ENCODE peak calls at places on chromosomes 11 and 22, in ten cellular contexts. C is HCT116, S is K562, D is GM23338, Z is stomach, I is breast epithelium, H is GM12878, J is HepG2, R is GM12891, K is transverse colon. U is an unnamed sample.

GRCh38 chr11:72446929-72447753 is 12.8 kb upstream of the CLPB start:
- DNase-seq in C (peak), S (peak), D (peak), Z (no peak), I (no peak), H (no peak), J (peak), R (no peak), K (no peak), U (no peak)

GRCh38 chr11:133800666-133801065 is 44.6 kb downstream of the SPATA19 start:
- DNase-seq in C (no peak), S (no peak), D (no peak), Z (no peak), I (no peak), H (no peak), J (no peak), R (no peak), K (no peak), U (no peak)

GRCh38 chr11:23192256-23192655 is 332.0 kb upstream of the CCDC179 start:
- DNase-seq in C (no peak), S (no peak), D (no peak), Z (no peak), I (no peak), H (no peak), J (no peak), R (no peak), K (no peak), U (no peak)

GRCh38 chr11:86408845-86409244 is 34.2 kb downstream of the CCDC81 start:
- DNase-seq in C (no peak), S (no peak), D (no peak), Z (no peak), I (no peak), H (no peak), J (no peak), R (no peak), K (no peak), U (no peak)

GRCh38 chr22:40482391-40482790 is 112.0 kb downstream of the SGSM3 start:
- DNase-seq in C (no peak), S (no peak), D (no peak), Z (no peak), I (no peak), H (no peak), J (no peak), R (no peak), K (no peak), U (no peak)

GRCh38 chr11:15057352-15057751 is 16.0 kb upstream of the CALCB start:
- DNase-seq in C (no peak), S (no peak), D (no peak), Z (no peak), I (no peak), H (no peak), J (no peak), R (no peak), K (no peak), U (no peak)

GRCh38 chr11:14974723-14975587 is 2.8 kb upstream of the CALCA start:
- DNase-seq in C (peak), S (peak), D (peak), Z (peak), I (no peak), H (no peak), J (peak), R (no peak), K (peak), U (no peak)

GRCh38 chr11:85848556-85848955 is 6.6 kb upstream of the CCDC83 start:
- DNase-seq in C (no peak), S (no peak), D (no peak), Z (no peak), I (no peak), H (no peak), J (no peak), R (no peak), K (no peak), U (no peak)

GRCh38 chr11:122851366-122852011 is 13.2 kb downstream of the CRTAM start:
- DNase-seq in C (no peak), S (no peak), D (no peak), Z (no peak), I (no peak), H (no peak), J (no peak), R (no peak), K (no peak), U (no peak)

GRCh38 chr22:29348956-29349355 is 33.5 kb upstream of the RASL10A start:
- DNase-seq in C (no peak), S (no peak), D (no peak), Z (no peak), I (no peak), H (no peak), J (no peak), R (no peak), K (no peak), U (no peak)

GRCh38 chr22:49352361-49353169 is 475.1 kb downstream of the BRD1 start:
- DNase-seq in C (no peak), S (no peak), D (no peak), Z (peak), I (peak), H (no peak), J (no peak), R (no peak), K (no peak), U (no peak)

GRCh38 chr11:131815631-131816030 is 445.2 kb downstream of the NTM start:
- DNase-seq in C (no peak), S (no peak), D (peak), Z (no peak), I (no peak), H (no peak), J (no peak), R (no peak), K (no peak), U (peak)

GRCh38 chr11:23021287-23021863 is 161.1 kb upstream of the CCDC179 start:
- DNase-seq in C (no peak), S (peak), D (peak), Z (peak), I (no peak), H (no peak), J (peak), R (peak), K (peak), U (no peak)

GRCh38 chr11:70073188-70073817 is 4.8 kb upstream of the ANO1 start:
- DNase-seq in C (no peak), S (no peak), D (peak), Z (no peak), I (no peak), H (no peak), J (no peak), R (no peak), K (no peak), U (peak)

GRCh38 chr22:20440637-20441591 is 3.3 kb upstream of the SCARF2 start:
- DNase-seq in C (no peak), S (no peak), D (no peak), Z (no peak), I (no peak), H (no peak), J (no peak), R (no peak), K (no peak), U (peak)

GRCh38 chr11:76244311-76245061 is 38.2 kb upstream of the WNT11 start:
- DNase-seq in C (no peak), S (no peak), D (no peak), Z (no peak), I (no peak), H (no peak), J (no peak), R (no peak), K (no peak), U (no peak)

GRCh38 chr11:68020575-68020974 is 9.9 kb upstream of the NDUFS8 start:
- DNase-seq in C (no peak), S (no peak), D (peak), Z (peak), I (no peak), H (no peak), J (no peak), R (no peak), K (no peak), U (peak)

GRCh38 chr11:19432370-19433163 is 191.8 kb upstream of the E2F8 start:
- DNase-seq in C (no peak), S (no peak), D (peak), Z (no peak), I (no peak), H (peak), J (no peak), R (no peak), K (peak), U (no peak)

GRCh38 chr11:73295259-73295995 is 12.6 kb upstream of the ARHGEF17 start:
- DNase-seq in C (peak), S (peak), D (peak), Z (peak), I (no peak), H (peak), J (peak), R (peak), K (peak), U (peak)

GRCh38 chr11:35649984-35650383 is 12.6 kb upstream of the TRIM44 start:
- DNase-seq in C (no peak), S (no peak), D (no peak), Z (no peak), I (no peak), H (no peak), J (no peak), R (no peak), K (no peak), U (no peak)

GRCh38 chr22:30439836-30440235 is 14.3 kb downstream of the MTFP1 start:
- DNase-seq in C (no peak), S (no peak), D (no peak), Z (no peak), I (no peak), H (no peak), J (no peak), R (no peak), K (no peak), U (peak)

GRCh38 chr11:12502950-12503579 is 125.7 kb downstream of the PARVA start:
- DNase-seq in C (no peak), S (no peak), D (no peak), Z (no peak), I (no peak), H (no peak), J (no peak), R (no peak), K (no peak), U (no peak)

GRCh38 chr11:12746593-12747097 is 72.4 kb downstream of the TEAD1 start:
- DNase-seq in C (peak), S (peak), D (peak), Z (no peak), I (no peak), H (no peak), J (peak), R (no peak), K (no peak), U (peak)

GRCh38 chr11:114247070-114247789 is 49.0 kb upstream of the NNMT start:
- DNase-seq in C (no peak), S (no peak), D (no peak), Z (no peak), I (no peak), H (no peak), J (no peak), R (no peak), K (no peak), U (no peak)

GRCh38 chr11:69711824-69712801 is 8.3 kb upstream of the FGF19 start:
- DNase-seq in C (peak), S (no peak), D (peak), Z (no peak), I (no peak), H (no peak), J (no peak), R (no peak), K (no peak), U (no peak)

GRCh38 chr11:77259681-77260080 is 41.8 kb downstream of the GDPD4 start:
- DNase-seq in C (no peak), S (no peak), D (no peak), Z (no peak), I (no peak), H (no peak), J (no peak), R (no peak), K (no peak), U (no peak)

GRCh38 chr11:78212586-78213371 is 24.1 kb downstream of the USP35 start:
- DNase-seq in C (no peak), S (no peak), D (no peak), Z (no peak), I (peak), H (no peak), J (no peak), R (no peak), K (no peak), U (no peak)

GRCh38 chr11:18727499-18728236 is 1.7 kb upstream of the IGSF22 start:
- DNase-seq in C (peak), S (peak), D (peak), Z (no peak), I (no peak), H (no peak), J (peak), R (peak), K (peak), U (no peak)

GRCh38 chr11:62546244-62546936 is at the start of gene AHNAK:
- DNase-seq in C (no peak), S (peak), D (peak), Z (peak), I (peak), H (no peak), J (no peak), R (no peak), K (peak), U (peak)

DNA sequence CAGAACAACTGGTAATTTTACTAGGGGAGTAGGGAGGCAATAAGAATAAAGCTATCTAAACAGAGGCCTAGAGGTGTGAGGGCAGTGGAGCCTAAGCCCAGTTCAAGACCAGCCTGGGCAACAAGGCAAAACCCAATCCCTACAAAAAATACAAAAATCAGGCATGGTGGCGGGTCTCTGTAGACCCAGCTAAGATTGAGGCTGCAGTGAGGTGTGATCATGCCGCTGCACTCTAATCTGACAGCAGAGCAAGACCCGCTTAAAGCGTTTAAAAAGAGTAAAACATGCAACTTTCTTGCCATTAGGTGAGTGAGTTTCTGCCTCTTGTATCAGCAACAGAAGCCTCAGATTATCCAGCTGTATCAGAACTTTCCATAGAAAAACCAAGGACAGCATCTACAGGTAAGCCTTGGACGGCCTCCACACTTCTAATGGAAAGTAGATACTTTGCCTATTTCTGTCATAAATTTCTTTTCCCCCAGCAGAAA is 12.1 kb downstream of the TAF1D start:
- DNase-seq in C (no peak), S (no peak), D (peak), Z (no peak), I (no peak), H (no peak), J (no peak), R (no peak), K (no peak), U (no peak)
- TF ChIP-seq POLR2AphosphoS5 in C (peak), S (peak), D (peak), Z (no peak), I (no peak), H (peak), J (peak), R (peak), K (no peak), U (no peak)

DNA sequence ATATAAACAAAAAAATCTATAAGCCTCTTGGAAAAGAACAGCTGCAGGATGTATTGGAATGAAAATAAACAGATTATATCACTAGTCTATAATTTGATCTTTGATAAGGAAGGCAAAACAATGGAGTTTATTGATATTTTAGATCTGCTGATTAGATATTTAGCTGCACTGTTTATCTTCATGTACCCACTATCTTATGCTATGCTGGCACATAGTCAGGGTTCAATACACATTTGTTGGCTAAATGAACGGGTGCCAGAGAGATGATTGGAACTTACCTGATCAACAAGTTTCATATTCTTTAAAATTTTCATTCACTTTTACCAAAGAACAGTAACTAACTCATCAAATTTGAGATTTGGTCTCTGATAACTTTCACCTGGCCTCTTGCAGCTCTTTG is 26.9 kb downstream of the MMP20 start:
- DNase-seq in C (no peak), S (no peak), D (no peak), Z (no peak), I (no peak), H (no peak), J (no peak), R (no peak), K (no peak), U (no peak)
- TF ChIP-seq POLR2AphosphoS5 in C (no peak), S (no peak), D (no peak), Z (no peak), I (no peak), H (no peak), J (no peak), R (no peak), K (no peak), U (no peak)

DNA sequence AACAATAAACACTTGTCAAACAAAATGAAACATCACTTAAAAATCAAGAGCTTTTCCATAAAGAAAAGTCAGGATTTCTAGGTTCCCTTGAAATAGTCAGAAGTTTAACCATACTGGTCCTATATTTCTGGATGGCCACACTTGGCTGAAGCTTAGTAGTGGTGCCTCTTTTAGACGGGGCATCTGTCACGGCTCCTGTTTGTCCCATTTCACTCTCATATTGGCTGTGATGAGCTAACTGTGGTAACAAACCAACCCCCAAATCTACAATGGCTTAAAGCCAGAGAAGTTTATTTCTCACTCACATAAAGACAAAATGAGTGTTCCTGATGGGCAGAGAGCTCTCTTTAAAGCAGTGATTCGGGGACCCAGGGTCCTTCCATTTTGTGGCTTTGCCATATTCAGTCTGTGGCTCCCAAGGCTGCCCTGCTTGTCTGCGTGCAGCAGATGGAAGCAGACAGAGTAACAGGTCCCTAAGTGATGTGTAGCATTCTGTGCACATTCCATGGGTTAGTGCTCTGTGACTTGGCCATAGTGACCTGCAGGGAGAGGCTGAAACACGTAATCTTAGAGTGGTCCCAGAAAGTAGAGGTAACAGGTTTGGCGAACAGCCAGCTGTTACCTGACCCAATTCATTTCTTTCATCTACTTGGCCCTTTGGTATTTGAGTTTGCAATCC is 137.4 kb downstream of the HIPK3 start:
- DNase-seq in C (no peak), S (no peak), D (no peak), Z (no peak), I (no peak), H (no peak), J (no peak), R (no peak), K (no peak), U (no peak)
- TF ChIP-seq POLR2AphosphoS5 in C (no peak), S (no peak), D (no peak), Z (no peak), I (no peak), H (no peak), J (no peak), R (no peak), K (no peak), U (no peak)

DNA sequence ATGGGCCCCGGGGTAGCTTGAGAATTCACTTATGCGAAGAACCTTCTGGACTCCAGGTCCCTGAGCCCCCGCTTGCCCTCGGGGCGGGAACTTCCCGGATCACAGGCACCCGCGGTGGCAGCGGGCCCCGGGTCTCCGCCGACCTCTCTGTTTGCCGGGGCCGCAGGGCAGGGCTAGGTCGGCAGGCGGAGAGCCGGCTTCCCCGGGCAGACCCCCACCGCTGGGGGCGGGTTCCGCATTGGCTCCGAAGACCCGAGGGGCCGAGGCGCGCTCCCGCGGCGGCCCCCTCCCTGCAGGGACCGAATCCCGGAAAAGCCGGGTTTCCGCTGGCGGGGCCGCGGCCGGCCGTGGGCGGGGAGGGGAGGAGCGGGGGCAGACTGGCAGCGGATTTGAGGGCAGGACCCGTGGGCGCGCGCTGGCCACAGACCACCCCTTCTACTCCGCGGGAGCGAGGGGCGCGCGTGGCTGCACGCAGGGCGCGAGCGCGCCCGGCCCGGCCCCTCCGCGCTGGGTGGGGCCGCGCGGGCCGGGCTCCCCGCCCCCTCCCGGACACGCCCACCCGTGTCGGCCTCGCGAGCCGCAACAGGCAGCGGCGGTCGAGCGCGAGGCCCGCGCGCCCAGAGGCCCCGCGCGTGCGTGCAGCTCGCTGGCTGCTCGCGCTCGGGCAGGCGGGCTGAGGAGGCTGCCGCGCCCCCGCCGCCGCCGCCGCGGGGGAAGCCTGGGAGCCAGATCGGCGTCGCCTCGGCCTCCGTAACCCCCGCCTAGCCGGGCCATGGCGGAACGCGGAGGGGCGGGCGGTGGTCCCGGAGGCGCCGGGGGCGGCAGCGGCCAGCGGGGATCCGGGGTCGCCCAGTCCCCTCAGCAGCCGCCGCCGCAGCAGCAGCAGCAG is at the start of gene PACS1:
- DNase-seq in C (no peak), S (peak), D (peak), Z (peak), I (peak), H (no peak), J (peak), R (peak), K (peak), U (peak)
- TF ChIP-seq POLR2AphosphoS5 in C (peak), S (no peak), D (peak), Z (no peak), I (peak), H (peak), J (peak), R (peak), K (peak), U (peak)

DNA sequence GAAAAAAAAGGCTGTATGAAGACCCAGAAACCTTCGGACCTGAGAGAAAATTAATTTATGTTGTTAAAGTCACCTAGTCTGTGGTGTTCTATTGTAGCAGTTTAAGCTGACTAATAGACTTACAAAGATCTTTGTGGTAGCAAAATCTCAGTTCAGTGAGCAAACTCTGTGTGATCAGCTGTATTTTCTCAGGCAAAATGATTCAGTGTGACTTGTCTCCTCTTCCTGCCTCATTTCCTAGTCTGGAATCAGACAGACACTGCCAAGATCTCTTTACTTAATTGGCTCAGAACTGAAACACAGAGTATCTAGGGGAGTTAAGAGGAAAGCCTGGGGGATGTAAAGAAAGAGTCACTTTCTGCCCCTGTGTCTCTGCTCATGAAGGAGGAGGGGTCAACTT is 564.7 kb downstream of the KCNA4 start:
- DNase-seq in C (no peak), S (no peak), D (no peak), Z (no peak), I (no peak), H (no peak), J (no peak), R (no peak), K (no peak), U (no peak)
- TF ChIP-seq POLR2AphosphoS5 in C (no peak), S (no peak), D (no peak), Z (no peak), I (no peak), H (no peak), J (no peak), R (no peak), K (no peak), U (no peak)

GRCh38 chr22:44305888-44306287 is 6.9 kb downstream of the SHISAL1 start:
- DNase-seq in C (no peak), S (no peak), D (no peak), Z (no peak), I (no peak), H (no peak), J (no peak), R (no peak), K (peak), U (no peak)
- TF ChIP-seq POLR2AphosphoS5 in C (no peak), S (no peak), D (no peak), Z (peak), I (no peak), H (no peak), J (no peak), R (no peak), K (no peak), U (no peak)

GRCh38 chr22:38467904-38468760 is at the start of gene KDELR3:
- DNase-seq in C (peak), S (peak), D (peak), Z (peak), I (no peak), H (no peak), J (no peak), R (peak), K (peak), U (peak)
- TF ChIP-seq POLR2AphosphoS5 in C (peak), S (peak), D (no peak), Z (no peak), I (no peak), H (no peak), J (no peak), R (no peak), K (peak), U (no peak)

U was measured in upper lobe of left lung.